ENCODE peak calls at places on chromosomes 3 and 15, in five cellular contexts. N is GM12878, X is K562, G is HepG2, H is H1. A is an unnamed sample.

GRCh38 chr3:188683032-188683491 is 488.7 kb upstream of the TPRG1 start:
- DNase-seq in N (no peak), X (no peak), G (peak; percentile 6), H (no peak), A (no peak)

GRCh38 chr3:41893977-41894376 is 67.9 kb downstream of the ULK4 start:
- DNase-seq in N (no peak), X (peak; percentile 52), G (peak; percentile 30), H (no peak), A (peak; percentile 51)

GRCh38 chr3:111694471-111694870 is 99.3 kb upstream of the ZBED2 start:
- DNase-seq in N (no peak), X (no peak), G (no peak), H (no peak), A (no peak)

GRCh38 chr15:74725845-74726773 is 781 bp upstream of the CYP1A1 start:
- DNase-seq in N (no peak), X (no peak), G (peak; percentile 46), H (peak; percentile 81), A (no peak)

GRCh38 chr15:65896231-65896630 is 26.9 kb downstream of the RAB11A start:
- DNase-seq in N (no peak), X (no peak), G (no peak), H (no peak), A (no peak)

GRCh38 chr15:90031231-90031791 is 30.2 kb downstream of the ZNF710 start:
- DNase-seq in N (peak; percentile 95), X (no peak), G (no peak), H (no peak), A (no peak)

GRCh38 chr15:52180196-52180835 is 10.9 kb downstream of the GNB5 start:
- DNase-seq in N (no peak), X (no peak), G (no peak), H (peak; percentile 54), A (no peak)

GRCh38 chr3:143895805-143896204 is 47.5 kb upstream of the SLC9A9 start:
- DNase-seq in N (no peak), X (no peak), G (no peak), H (no peak), A (no peak)

GRCh38 chr3:161474691-161475090 is 21.9 kb upstream of the OTOL1 start:
- DNase-seq in N (no peak), X (no peak), G (no peak), H (no peak), A (no peak)

GRCh38 chr3:186950402-186951093 is 20.2 kb downstream of the ST6GAL1 start:
- DNase-seq in N (no peak), X (peak; percentile 57), G (no peak), H (no peak), A (no peak)

GRCh38 chr15:61834076-61834697 is 226.1 kb downstream of the VPS13C start:
- DNase-seq in N (no peak), X (peak; percentile 81), G (peak; percentile 34), H (peak; percentile 96), A (peak; percentile 52)

GRCh38 chr15:65525622-65526021 is 4.6 kb upstream of the HACD3 start:
- DNase-seq in N (no peak), X (peak; percentile 30), G (no peak), H (no peak), A (no peak)

GRCh38 chr15:81814882-81815455 is 230.8 kb downstream of the MEX3B start:
- DNase-seq in N (no peak), X (no peak), G (no peak), H (no peak), A (no peak)

GRCh38 chr3:150114273-150114672 is 143.6 kb upstream of the PFN2 start:
- DNase-seq in N (no peak), X (no peak), G (no peak), H (no peak), A (no peak)

GRCh38 chr3:19216669-19217337 is 68.5 kb downstream of the KCNH8 start:
- DNase-seq in N (no peak), X (no peak), G (no peak), H (no peak), A (no peak)

GRCh38 chr15:25182098-25182478 is 227.3 kb downstream of the SNRPN start:
- DNase-seq in N (no peak), X (no peak), G (no peak), H (no peak), A (no peak)

GRCh38 chr3:102796856-102797255 is 362.0 kb downstream of the ZPLD1 start:
- DNase-seq in N (no peak), X (no peak), G (no peak), H (no peak), A (no peak)

GRCh38 chr15:76932090-76932966 is 779 bp downstream of the RCN2 start:
- DNase-seq in N (no peak), X (peak; percentile 16), G (no peak), H (no peak), A (no peak)

GRCh38 chr15:73200339-73200738 is 148.1 kb downstream of the NEO1 start:
- DNase-seq in N (no peak), X (no peak), G (no peak), H (no peak), A (no peak)

DNA sequence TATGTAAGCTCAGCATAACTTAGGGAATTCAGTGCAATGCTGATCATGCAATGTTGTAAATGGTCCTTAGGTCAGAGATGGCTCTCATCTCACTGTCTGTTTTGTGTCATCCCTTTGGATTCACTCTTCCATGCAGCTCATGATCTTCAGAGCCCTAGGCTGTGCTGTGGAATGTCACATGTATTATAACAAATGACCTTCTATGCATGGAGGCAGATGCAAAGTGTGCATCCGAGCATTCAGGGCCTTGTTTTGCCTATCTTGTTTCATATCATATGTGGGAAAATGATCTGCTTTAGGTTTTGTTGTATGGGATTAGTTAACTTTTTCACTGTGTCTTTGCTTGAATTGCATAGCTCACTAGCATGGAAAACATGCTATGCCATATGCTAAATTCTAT is 40.6 kb upstream of the PDZRN3 start:
- DNase-seq in N (no peak), X (no peak), G (no peak), H (no peak), A (no peak)
- H3K4me2 ChIP-seq in N (no peak overlapping the region), X (no peak overlapping the region), G (no peak overlapping the region), H (no peak overlapping the region), A (no peak overlapping the region)

DNA sequence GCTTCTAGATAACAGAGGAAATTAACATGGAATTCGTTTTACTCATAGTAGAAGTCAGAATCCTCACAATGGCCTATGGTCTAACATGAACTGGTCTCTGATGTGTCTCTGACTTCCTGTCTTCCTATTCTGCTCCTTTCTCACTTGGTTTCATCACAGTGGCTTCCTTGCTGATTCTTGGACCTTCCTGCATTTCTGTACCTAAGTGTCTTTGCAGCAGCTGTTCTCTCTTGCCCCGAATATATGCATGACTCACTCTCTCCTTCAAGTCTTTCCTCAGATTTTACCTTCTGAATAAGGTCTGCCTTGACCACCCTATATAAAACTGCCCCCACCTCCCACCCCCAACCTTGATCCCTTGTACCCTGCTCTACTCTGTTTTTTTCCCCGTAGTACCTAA is 14.1 kb downstream of the ARL13B start:
- DNase-seq in N (no peak), X (no peak), G (no peak), H (no peak), A (no peak)
- TF ChIP-seq SP1 in N (no peak), X (no peak), G (no peak), H (no peak), A (no peak)

GRCh38 chr15:45386974-45387373 is 8.6 kb upstream of the GATM start:
- DNase-seq in N (no peak), X (no peak), G (no peak), H (no peak), A (no peak)
- H3K4me2 ChIP-seq in N (no peak overlapping the region), X (no peak overlapping the region), G (peak overlapping the region; percentile 54), H (no peak overlapping the region), A (no peak overlapping the region)

GRCh38 chr3:170809021-170809974 is 60.7 kb downstream of the RPL22L1 start:
- DNase-seq in N (no peak), X (peak; percentile 86), G (peak; percentile 30), H (no peak), A (peak; percentile 56)
- TF ChIP-seq SP1 in N (no peak), X (no peak), G (no peak), H (no peak), A (no peak)

A was measured in HCT116.